ENCODE peak calls at places on chromosomes 3 and 15, in nine cellular contexts. N is head of caudate nucleus, J is iris pigment epithelial cell, E is Calu3, Z is GM13977, S is astrocyte of the cerebellum, K is choroid plexus epithelial cell, G is neuronal stem cell, M is T-cell. D is an unnamed sample.

GRCh38 chr15:86855307-86855706 is 775.6 kb downstream of the AGBL1 start:
- DNase-seq in N (no peak), J (no peak), E (no peak), Z (no peak), S (no peak), K (no peak), G (no peak), M (no peak), D (no peak)

GRCh38 chr3:127275287-127275781 is 12.5 kb downstream of the PRR20G start:
- DNase-seq in N (no peak), J (peak; percentile 19), E (peak; percentile 78), Z (no peak), S (peak; percentile 2), K (no peak), G (no peak), M (no peak), D (no peak)

GRCh38 chr3:51796859-51797258 is 17.8 kb upstream of the IQCF6 start:
- DNase-seq in N (no peak), J (no peak), E (no peak), Z (no peak), S (no peak), K (no peak), G (no peak), M (no peak), D (no peak)

GRCh38 chr3:10322355-10322715 is 1.4 kb upstream of the SEC13 start:
- DNase-seq in N (peak; percentile 52), J (no peak), E (peak; percentile 24), Z (no peak), S (no peak), K (peak; percentile 13), G (no peak), M (no peak), D (no peak)

GRCh38 chr3:64295594-64295993 is 70.3 kb upstream of the PRICKLE2 start:
- DNase-seq in N (no peak), J (peak; percentile 93), E (no peak), Z (no peak), S (peak; percentile 91), K (peak; percentile 92), G (no peak), M (no peak), D (no peak)

GRCh38 chr3:131083190-131083863 is 56.6 kb downstream of the NEK11 start:
- DNase-seq in N (peak; percentile 99), J (no peak), E (peak; percentile 48), Z (no peak), S (no peak), K (peak; percentile 25), G (no peak), M (no peak), D (peak; percentile 52)

GRCh38 chr15:34470892-34471291 is 33.3 kb upstream of the GOLGA8A start:
- DNase-seq in N (no peak), J (no peak), E (no peak), Z (no peak), S (no peak), K (no peak), G (no peak), M (no peak), D (no peak)

GRCh38 chr15:89893027-89893426 is 767 bp downstream of the AP3S2 start:
- DNase-seq in N (no peak), J (peak; percentile 41), E (no peak), Z (no peak), S (no peak), K (peak; percentile 34), G (no peak), M (no peak), D (no peak)

GRCh38 chr3:98022978-98023820 is 11.9 kb downstream of the GABRR3 start:
- DNase-seq in N (peak; percentile 96), J (peak; percentile 71), E (peak; percentile 91), Z (peak; percentile 22), S (peak; percentile 59), K (peak; percentile 87), G (peak; percentile 76), M (peak; percentile 87), D (peak; percentile 67)

GRCh38 chr3:50415813-50416212 is 56.5 kb upstream of the TMEM115 start:
- DNase-seq in N (no peak), J (no peak), E (no peak), Z (no peak), S (no peak), K (peak; percentile 14), G (no peak), M (no peak), D (no peak)